ENCODE peak calls at places on chromosomes 12 and 14, in four cellular contexts. One of them, this sample, is unnamed.

GRCh38 chr12:64820593-64820992 is 3.9 kb upstream of the TBC1D30 start:
- DNase-seq in IMR-90: no peak
- DNase-seq in H9: no peak
- DNase-seq in H1: no peak
- DNase-seq in this sample: no peak

GRCh38 chr12:67091204-67091603 is 178.0 kb upstream of the CAND1 start:
- DNase-seq in IMR-90: no peak
- DNase-seq in H9: no peak
- DNase-seq in H1: no peak
- DNase-seq in this sample: no peak

GRCh38 chr12:114692558-114693531 is 8.9 kb upstream of the TBX3 start:
- DNase-seq in IMR-90: no peak
- DNase-seq in H9: peak
- DNase-seq in H1: peak
- DNase-seq in this sample: peak

GRCh38 chr14:34569750-34570149 is 30.2 kb upstream of the EAPP start:
- DNase-seq in IMR-90: peak
- DNase-seq in H9: no peak
- DNase-seq in H1: no peak
- DNase-seq in this sample: no peak

GRCh38 chr12:115243933-115244628 is 560.1 kb upstream of the TBX3 start:
- DNase-seq in IMR-90: no peak
- DNase-seq in H9: no peak
- DNase-seq in H1: no peak
- DNase-seq in this sample: no peak

GRCh38 chr14:47722929-47723693 is 47.7 kb upstream of the MDGA2 start:
- DNase-seq in IMR-90: no peak
- DNase-seq in H9: no peak
- DNase-seq in H1: no peak
- DNase-seq in this sample: no peak

GRCh38 chr14:35900741-35901140 is 74.6 kb downstream of the BRMS1L start:
- DNase-seq in IMR-90: no peak
- DNase-seq in H9: no peak
- DNase-seq in H1: no peak
- DNase-seq in this sample: no peak

GRCh38 chr12:57460457-57461325 is 1.1 kb downstream of the GLI1 start:
- DNase-seq in IMR-90: no peak
- DNase-seq in H9: peak
- DNase-seq in H1: peak
- DNase-seq in this sample: peak

GRCh38 chr12:26088999-26089398 is 35.8 kb downstream of the BHLHE41 start:
- DNase-seq in IMR-90: peak
- DNase-seq in H9: no peak
- DNase-seq in H1: no peak
- DNase-seq in this sample: no peak

DNA sequence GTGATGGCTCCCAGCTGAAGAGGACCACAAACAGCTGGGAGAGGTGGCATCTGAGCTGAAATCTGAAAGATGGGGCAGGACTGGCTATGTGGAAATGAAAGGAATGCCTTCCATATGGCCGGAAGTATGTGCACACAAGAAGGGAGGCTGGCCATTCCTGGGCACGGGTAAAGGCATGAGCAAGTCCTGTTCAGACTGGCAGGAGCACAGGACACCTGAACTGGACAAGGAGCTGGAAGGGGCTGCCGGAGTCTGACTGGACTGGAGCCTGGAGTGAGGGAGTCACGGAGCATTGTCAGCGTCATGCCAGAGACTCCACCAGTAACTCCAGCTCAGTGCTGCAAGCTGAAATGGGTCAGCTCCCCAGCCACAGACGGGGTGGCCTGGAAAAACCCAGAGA is 11.9 kb upstream of the TC2N start:
- DNase-seq in IMR-90: no peak
- DNase-seq in H9: no peak
- DNase-seq in H1: no peak
- DNase-seq in this sample: no peak
- H3K56ac ChIP-seq in IMR-90: no peak
- H3K56ac ChIP-seq in H9: no peak
- H3K56ac ChIP-seq in H1: no peak
- H3K56ac ChIP-seq in this sample: peak

GRCh38 chr12:123720141-123720814 is 8.1 kb downstream of the ATP6V0A2 start:
- DNase-seq in IMR-90: no peak
- DNase-seq in H9: no peak
- DNase-seq in H1: no peak
- DNase-seq in this sample: peak

GRCh38 chr12:123721245-123721644 is 9.1 kb downstream of the ATP6V0A2 start:
- DNase-seq in IMR-90: no peak
- DNase-seq in H9: no peak
- DNase-seq in H1: no peak
- DNase-seq in this sample: no peak

GRCh38 chr12:123726244-123726643 is 14.1 kb downstream of the ATP6V0A2 start:
- DNase-seq in IMR-90: no peak
- DNase-seq in H9: no peak
- DNase-seq in H1: no peak
- DNase-seq in this sample: no peak

GRCh38 chr12:123723765-123724164 is 11.6 kb downstream of the ATP6V0A2 start:
- DNase-seq in IMR-90: no peak
- DNase-seq in H9: no peak
- DNase-seq in H1: no peak
- DNase-seq in this sample: no peak

DNA sequence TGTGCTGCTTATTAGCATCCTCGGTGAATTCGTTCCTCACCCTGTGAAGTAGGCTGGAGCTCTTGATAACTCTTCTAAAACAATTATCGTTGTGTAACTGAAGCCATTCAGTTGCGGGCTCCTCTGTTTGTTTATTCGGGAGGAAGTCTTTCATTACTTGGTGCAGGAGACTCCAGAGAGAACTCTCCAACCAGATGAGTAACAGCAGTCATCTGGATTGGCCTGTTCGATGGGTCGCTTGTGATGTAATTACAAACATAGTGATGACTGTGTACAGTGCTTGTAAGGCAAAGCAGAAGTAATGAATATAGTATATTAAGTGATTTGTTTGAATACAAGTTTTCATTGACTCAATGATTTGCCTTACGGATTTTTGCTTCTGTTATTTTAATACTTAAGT is 10.9 kb downstream of the ATP6V0A2 start:
- DNase-seq in IMR-90: peak
- DNase-seq in H9: no peak
- DNase-seq in H1: no peak
- DNase-seq in this sample: no peak
- H3K56ac ChIP-seq in IMR-90: no peak
- H3K56ac ChIP-seq in H9: no peak
- H3K56ac ChIP-seq in H1: no peak
- H3K56ac ChIP-seq in this sample: no peak

GRCh38 chr12:30754383-30754749 is 385 bp downstream of the CAPRIN2 start:
- DNase-seq in IMR-90: no peak
- DNase-seq in H9: no peak
- DNase-seq in H1: no peak
- DNase-seq in this sample: no peak

GRCh38 chr12:30754750-30755394 is at the start of gene CAPRIN2:
- DNase-seq in IMR-90: peak
- DNase-seq in H9: peak
- DNase-seq in H1: peak
- DNase-seq in this sample: peak

GRCh38 chr12:30753761-30754382 is 879 bp downstream of the CAPRIN2 start:
- DNase-seq in IMR-90: peak
- DNase-seq in H9: no peak
- DNase-seq in H1: no peak
- DNase-seq in this sample: peak

GRCh38 chr12:30752255-30752654 is 2.5 kb downstream of the CAPRIN2 start:
- DNase-seq in IMR-90: no peak
- DNase-seq in H9: no peak
- DNase-seq in H1: no peak
- DNase-seq in this sample: no peak

GRCh38 chr12:30753233-30753632 is 1.5 kb downstream of the CAPRIN2 start:
- DNase-seq in IMR-90: peak
- DNase-seq in H9: peak
- DNase-seq in H1: no peak
- DNase-seq in this sample: peak
- H3K56ac ChIP-seq in IMR-90: no peak
- H3K56ac ChIP-seq in H9: no peak
- H3K56ac ChIP-seq in H1: no peak
- H3K56ac ChIP-seq in this sample: peak

GRCh38 chr14:25394791-25395391 is 344.9 kb upstream of the STXBP6 start:
- DNase-seq in IMR-90: no peak
- DNase-seq in H9: no peak
- DNase-seq in H1: no peak
- DNase-seq in this sample: no peak
- H3K56ac ChIP-seq in IMR-90: no peak
- H3K56ac ChIP-seq in H9: no peak
- H3K56ac ChIP-seq in H1: no peak
- H3K56ac ChIP-seq in this sample: no peak

DNA sequence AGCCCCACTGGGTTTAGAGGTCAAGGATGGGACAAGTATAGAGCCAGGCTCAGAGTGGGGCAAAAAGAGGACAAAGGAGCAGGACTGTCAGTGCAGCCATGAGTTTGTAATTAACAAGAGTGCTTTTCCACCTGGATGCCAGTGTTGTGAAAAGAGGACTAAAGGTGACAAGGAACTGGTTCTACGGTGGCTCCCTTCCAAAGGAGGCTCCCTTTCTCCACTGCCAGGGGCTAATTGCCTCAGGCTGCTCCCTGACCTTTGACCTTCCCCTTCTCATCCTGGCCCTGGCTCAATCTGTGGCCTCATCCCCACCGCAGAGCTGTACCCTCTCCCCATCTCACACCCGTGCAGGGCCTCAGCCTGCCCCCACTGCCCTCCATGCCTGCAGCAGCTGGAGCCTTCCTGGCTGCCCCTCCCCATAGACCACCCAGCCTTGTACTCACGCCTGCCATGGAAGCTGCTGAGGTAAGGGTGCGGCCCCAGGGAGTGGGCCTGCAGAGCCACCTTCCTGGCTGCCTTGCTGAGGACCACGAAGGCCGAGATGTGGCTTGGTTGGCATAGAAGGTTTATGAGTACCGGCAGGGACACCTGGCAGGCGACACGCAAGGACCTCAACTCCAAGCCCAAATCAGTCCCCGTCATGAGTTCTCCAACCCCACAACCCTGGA is 24.8 kb upstream of the FKBP4 start:
- DNase-seq in IMR-90: no peak
- DNase-seq in H9: no peak
- DNase-seq in H1: no peak
- DNase-seq in this sample: no peak
- H3K56ac ChIP-seq in IMR-90: no peak
- H3K56ac ChIP-seq in H9: no peak
- H3K56ac ChIP-seq in H1: no peak
- H3K56ac ChIP-seq in this sample: no peak

GRCh38 chr12:40238221-40238902 is 13.6 kb downstream of the LRRK2 start:
- DNase-seq in IMR-90: no peak
- DNase-seq in H9: no peak
- DNase-seq in H1: no peak
- DNase-seq in this sample: no peak

GRCh38 chr12:40236357-40236850 is 11.6 kb downstream of the LRRK2 start:
- DNase-seq in IMR-90: no peak
- DNase-seq in H9: no peak
- DNase-seq in H1: no peak
- DNase-seq in this sample: no peak

GRCh38 chr12:40240779-40241178 is 16.0 kb downstream of the LRRK2 start:
- DNase-seq in IMR-90: no peak
- DNase-seq in H9: no peak
- DNase-seq in H1: no peak
- DNase-seq in this sample: no peak

GRCh38 chr12:40241741-40242140 is 16.9 kb downstream of the LRRK2 start:
- DNase-seq in IMR-90: no peak
- DNase-seq in H9: no peak
- DNase-seq in H1: no peak
- DNase-seq in this sample: no peak
- H3K56ac ChIP-seq in IMR-90: no peak
- H3K56ac ChIP-seq in H9: no peak
- H3K56ac ChIP-seq in H1: no peak
- H3K56ac ChIP-seq in this sample: no peak

GRCh38 chr14:102421366-102422057 is 58.8 kb downstream of the TECPR2 start:
- DNase-seq in IMR-90: no peak
- DNase-seq in H9: peak
- DNase-seq in H1: no peak
- DNase-seq in this sample: no peak
- H3K56ac ChIP-seq in IMR-90: no peak
- H3K56ac ChIP-seq in H9: no peak
- H3K56ac ChIP-seq in H1: no peak
- H3K56ac ChIP-seq in this sample: no peak

DNA sequence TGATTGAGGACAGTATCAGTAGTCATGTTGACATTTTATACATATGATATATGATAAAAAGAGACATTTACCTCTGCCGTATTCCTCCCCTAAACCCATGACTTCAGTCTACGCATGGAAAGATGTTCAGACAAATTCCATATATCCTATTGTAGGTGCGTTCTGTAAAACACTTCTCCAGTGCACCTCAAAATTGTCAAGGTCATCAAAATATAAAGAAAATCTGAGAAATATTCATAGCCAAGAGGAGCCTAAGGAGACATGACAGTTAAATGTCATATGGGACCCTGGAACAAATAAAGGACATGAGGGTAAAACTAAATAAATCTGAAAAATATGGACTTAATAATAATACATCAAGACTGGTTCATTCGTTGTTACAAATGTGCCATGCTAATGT is 71.5 kb downstream of the CCER1 start:
- DNase-seq in IMR-90: no peak
- DNase-seq in H9: no peak
- DNase-seq in H1: no peak
- DNase-seq in this sample: no peak
- H3K56ac ChIP-seq in IMR-90: no peak
- H3K56ac ChIP-seq in H9: no peak
- H3K56ac ChIP-seq in H1: no peak
- H3K56ac ChIP-seq in this sample: no peak

DNA sequence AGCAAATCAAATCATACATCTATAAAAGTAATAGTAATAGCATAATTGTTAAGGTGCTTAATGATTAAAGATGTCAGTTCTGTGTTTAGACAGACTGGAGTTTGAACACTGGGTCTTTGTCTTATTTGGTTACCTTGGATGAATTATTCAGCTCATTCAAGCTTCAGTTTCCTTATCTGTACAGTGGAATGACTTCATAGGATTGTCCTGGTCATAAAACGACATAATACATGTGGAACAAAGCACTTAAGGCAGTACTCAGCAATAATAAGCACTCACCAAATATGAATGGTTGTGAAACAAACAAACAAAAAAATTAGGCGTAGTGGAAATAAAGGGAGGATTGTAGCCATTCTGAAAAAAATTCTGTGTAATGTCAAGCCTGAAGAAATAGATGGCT is 157.9 kb downstream of the SLC15A5 start:
- DNase-seq in IMR-90: no peak
- DNase-seq in H9: no peak
- DNase-seq in H1: no peak
- DNase-seq in this sample: no peak
- H3K56ac ChIP-seq in IMR-90: no peak
- H3K56ac ChIP-seq in H9: no peak
- H3K56ac ChIP-seq in H1: no peak
- H3K56ac ChIP-seq in this sample: no peak

GRCh38 chr12:14849664-14850063 is 6.3 kb upstream of the ART4 start:
- DNase-seq in IMR-90: peak
- DNase-seq in H9: no peak
- DNase-seq in H1: no peak
- DNase-seq in this sample: no peak
- H3K56ac ChIP-seq in IMR-90: no peak
- H3K56ac ChIP-seq in H9: no peak
- H3K56ac ChIP-seq in H1: no peak
- H3K56ac ChIP-seq in this sample: no peak

This sample was measured in mesendoderm.